ENCODE peak calls at places on chromosomes 5 and 9, in ten cellular contexts. One of them, this sample, is unnamed.

GRCh38 chr5:61182449-61182848 is 20.2 kb upstream of the SMIM15 start:
- DNase-seq in IMR-90: peak; percentile 4
- DNase-seq in psoas muscle: no peak
- DNase-seq in mesenchymal stem cell: peak; percentile 48
- DNase-seq in effector memory CD4-positive, alpha-beta T cell: no peak
- DNase-seq in adrenal gland: no peak
- DNase-seq in sigmoid colon: no peak
- DNase-seq in heart left ventricle: no peak
- DNase-seq in stomach: no peak
- DNase-seq in HCT116: no peak
- DNase-seq in this sample: no peak

GRCh38 chr5:9715891-9716335 is 85.8 kb upstream of the TAS2R1 start:
- DNase-seq in effector memory CD4-positive, alpha-beta T cell: no peak
- DNase-seq in mesenchymal stem cell: peak; percentile 75
- DNase-seq in sigmoid colon: no peak
- DNase-seq in adrenal gland: no peak
- DNase-seq in stomach: no peak
- DNase-seq in HCT116: no peak
- DNase-seq in IMR-90: peak; percentile 86
- DNase-seq in heart left ventricle: no peak
- DNase-seq in psoas muscle: no peak
- DNase-seq in this sample: no peak

GRCh38 chr5:94024101-94024500 is 282.7 kb upstream of the POU5F2 start:
- DNase-seq in IMR-90: peak; percentile 25
- DNase-seq in sigmoid colon: no peak
- DNase-seq in effector memory CD4-positive, alpha-beta T cell: no peak
- DNase-seq in HCT116: no peak
- DNase-seq in heart left ventricle: no peak
- DNase-seq in stomach: no peak
- DNase-seq in psoas muscle: no peak
- DNase-seq in mesenchymal stem cell: no peak
- DNase-seq in adrenal gland: no peak
- DNase-seq in this sample: no peak

GRCh38 chr5:132883261-132883834 is 9.9 kb downstream of the LEAP2 start:
- DNase-seq in sigmoid colon: peak; percentile 74
- DNase-seq in effector memory CD4-positive, alpha-beta T cell: peak; percentile 4
- DNase-seq in HCT116: peak; percentile 52
- DNase-seq in IMR-90: peak; percentile 74
- DNase-seq in stomach: peak; percentile 55
- DNase-seq in psoas muscle: no peak
- DNase-seq in heart left ventricle: peak; percentile 42
- DNase-seq in adrenal gland: peak; percentile 40
- DNase-seq in mesenchymal stem cell: peak; percentile 82
- DNase-seq in this sample: peak; percentile 48

GRCh38 chr5:150175536-150175935 is 9.0 kb downstream of the CDX1 start:
- DNase-seq in IMR-90: peak; percentile 25
- DNase-seq in HCT116: peak; percentile 19
- DNase-seq in mesenchymal stem cell: peak; percentile 52
- DNase-seq in heart left ventricle: no peak
- DNase-seq in stomach: no peak
- DNase-seq in sigmoid colon: no peak
- DNase-seq in effector memory CD4-positive, alpha-beta T cell: no peak
- DNase-seq in psoas muscle: no peak
- DNase-seq in adrenal gland: no peak
- DNase-seq in this sample: peak; percentile 68

GRCh38 chr5:121031487-121031886 is 567.4 kb downstream of the PRR16 start:
- DNase-seq in adrenal gland: no peak
- DNase-seq in HCT116: no peak
- DNase-seq in psoas muscle: no peak
- DNase-seq in heart left ventricle: no peak
- DNase-seq in effector memory CD4-positive, alpha-beta T cell: no peak
- DNase-seq in mesenchymal stem cell: no peak
- DNase-seq in IMR-90: no peak
- DNase-seq in stomach: no peak
- DNase-seq in sigmoid colon: no peak
- DNase-seq in this sample: no peak

GRCh38 chr5:169637085-169637855 is at the start of gene DOCK2:
- DNase-seq in HCT116: no peak
- DNase-seq in effector memory CD4-positive, alpha-beta T cell: peak; percentile 28
- DNase-seq in IMR-90: no peak
- DNase-seq in stomach: peak; percentile 58
- DNase-seq in sigmoid colon: peak; percentile 77
- DNase-seq in adrenal gland: peak; percentile 35
- DNase-seq in mesenchymal stem cell: no peak
- DNase-seq in heart left ventricle: peak; percentile 70
- DNase-seq in psoas muscle: peak; percentile 53
- DNase-seq in this sample: no peak

GRCh38 chr5:142621227-142621626 is 64.7 kb downstream of the FGF1 start:
- DNase-seq in adrenal gland: no peak
- DNase-seq in sigmoid colon: no peak
- DNase-seq in IMR-90: peak; percentile 87
- DNase-seq in HCT116: no peak
- DNase-seq in heart left ventricle: no peak
- DNase-seq in mesenchymal stem cell: peak; percentile 43
- DNase-seq in psoas muscle: no peak
- DNase-seq in effector memory CD4-positive, alpha-beta T cell: no peak
- DNase-seq in stomach: no peak
- DNase-seq in this sample: no peak

GRCh38 chr9:15433661-15434060 is 11.0 kb downstream of the SNAPC3 start:
- DNase-seq in sigmoid colon: no peak
- DNase-seq in heart left ventricle: no peak
- DNase-seq in stomach: no peak
- DNase-seq in HCT116: no peak
- DNase-seq in psoas muscle: no peak
- DNase-seq in mesenchymal stem cell: no peak
- DNase-seq in IMR-90: no peak
- DNase-seq in adrenal gland: no peak
- DNase-seq in effector memory CD4-positive, alpha-beta T cell: no peak
- DNase-seq in this sample: no peak

GRCh38 chr5:1193591-1193985 is 7.8 kb upstream of the SLC6A19 start:
- DNase-seq in psoas muscle: peak; percentile 7
- DNase-seq in heart left ventricle: peak; percentile 20
- DNase-seq in adrenal gland: no peak
- DNase-seq in mesenchymal stem cell: no peak
- DNase-seq in sigmoid colon: no peak
- DNase-seq in effector memory CD4-positive, alpha-beta T cell: no peak
- DNase-seq in IMR-90: no peak
- DNase-seq in stomach: no peak
- DNase-seq in HCT116: no peak
- DNase-seq in this sample: no peak

GRCh38 chr5:138095100-138095907 is 11.5 kb downstream of the WNT8A start:
- DNase-seq in sigmoid colon: no peak
- DNase-seq in effector memory CD4-positive, alpha-beta T cell: no peak
- DNase-seq in mesenchymal stem cell: no peak
- DNase-seq in stomach: no peak
- DNase-seq in adrenal gland: no peak
- DNase-seq in HCT116: no peak
- DNase-seq in heart left ventricle: no peak
- DNase-seq in psoas muscle: no peak
- DNase-seq in IMR-90: no peak
- DNase-seq in this sample: no peak

GRCh38 chr9:112755059-112755458 is 4.5 kb downstream of the SNX30 start:
- DNase-seq in IMR-90: peak; percentile 31
- DNase-seq in sigmoid colon: no peak
- DNase-seq in adrenal gland: no peak
- DNase-seq in mesenchymal stem cell: no peak
- DNase-seq in effector memory CD4-positive, alpha-beta T cell: no peak
- DNase-seq in HCT116: no peak
- DNase-seq in psoas muscle: no peak
- DNase-seq in stomach: no peak
- DNase-seq in heart left ventricle: no peak
- DNase-seq in this sample: no peak

GRCh38 chr5:135031146-135031812 is 2.7 kb downstream of the PITX1 start:
- DNase-seq in adrenal gland: no peak
- DNase-seq in IMR-90: peak; percentile 18
- DNase-seq in heart left ventricle: no peak
- DNase-seq in mesenchymal stem cell: peak; percentile 65
- DNase-seq in HCT116: no peak
- DNase-seq in effector memory CD4-positive, alpha-beta T cell: no peak
- DNase-seq in sigmoid colon: peak; percentile 65
- DNase-seq in psoas muscle: no peak
- DNase-seq in stomach: no peak
- DNase-seq in this sample: no peak

GRCh38 chr5:79229357-79230174 is 6.4 kb upstream of the JMY start:
- DNase-seq in mesenchymal stem cell: no peak
- DNase-seq in psoas muscle: no peak
- DNase-seq in stomach: no peak
- DNase-seq in adrenal gland: no peak
- DNase-seq in IMR-90: peak; percentile 81
- DNase-seq in effector memory CD4-positive, alpha-beta T cell: peak; percentile 11
- DNase-seq in HCT116: no peak
- DNase-seq in heart left ventricle: no peak
- DNase-seq in sigmoid colon: no peak
- DNase-seq in this sample: no peak

GRCh38 chr9:127520941-127521918 is 69.9 kb downstream of the LRSAM1 start:
- DNase-seq in adrenal gland: no peak
- DNase-seq in effector memory CD4-positive, alpha-beta T cell: no peak
- DNase-seq in sigmoid colon: no peak
- DNase-seq in mesenchymal stem cell: peak; percentile 95
- DNase-seq in psoas muscle: no peak
- DNase-seq in heart left ventricle: peak; percentile 61
- DNase-seq in stomach: no peak
- DNase-seq in IMR-90: peak; percentile 83
- DNase-seq in HCT116: no peak
- DNase-seq in this sample: peak; percentile 83
- H3K4me1 ChIP-seq in adrenal gland: peaks cover 42% of the 10 kb centered on the region
- H3K4me1 ChIP-seq in effector memory CD4-positive, alpha-beta T cell: no peaks in the 10 kb centered on the region
- H3K4me1 ChIP-seq in sigmoid colon: no peaks in the 10 kb centered on the region
- H3K4me1 ChIP-seq in mesenchymal stem cell: peaks cover 68% of the 10 kb centered on the region
- H3K4me1 ChIP-seq in psoas muscle: peaks cover 10% of the 10 kb centered on the region
- H3K4me1 ChIP-seq in heart left ventricle: peaks cover 45% of the 10 kb centered on the region
- H3K4me1 ChIP-seq in stomach: peaks cover 29% of the 10 kb centered on the region
- H3K4me1 ChIP-seq in IMR-90: peaks cover 48% of the 10 kb centered on the region
- H3K4me1 ChIP-seq in HCT116: peaks cover 18% of the 10 kb centered on the region
- H3K4me1 ChIP-seq in this sample: peaks cover 54% of the 10 kb centered on the region

DNA sequence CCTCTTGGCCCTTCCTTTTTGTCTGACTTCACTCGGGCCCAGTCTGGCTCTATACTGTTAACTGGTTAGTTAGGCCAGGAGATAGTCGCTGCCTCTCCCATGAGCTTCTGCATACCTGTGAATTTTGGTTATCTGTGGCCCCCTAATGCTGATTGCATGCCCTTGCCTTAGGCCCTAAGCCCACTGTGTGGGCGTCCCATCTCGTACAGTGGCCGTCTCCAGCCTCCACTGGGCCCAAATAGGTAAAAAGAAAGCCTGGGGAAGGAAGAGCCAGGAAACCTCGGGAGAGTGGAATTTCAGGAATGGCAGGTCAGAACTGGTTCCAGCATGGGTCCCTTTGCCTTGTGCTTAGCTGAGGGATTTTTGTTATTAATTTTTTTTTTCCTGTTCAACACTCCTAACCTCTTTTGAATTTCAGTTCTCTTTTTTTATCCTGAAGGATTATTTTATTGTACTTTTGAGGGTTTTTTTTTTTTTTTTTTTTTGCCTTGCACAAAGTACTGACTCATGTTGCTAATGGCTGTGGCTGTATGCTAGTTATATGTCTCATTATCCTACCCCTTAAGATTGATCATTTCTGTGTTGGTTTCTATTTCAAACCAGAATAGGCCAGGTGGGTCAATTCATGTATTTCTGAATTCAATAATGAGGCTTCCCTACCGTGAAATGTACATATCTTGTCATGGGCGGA is 3.4 kb downstream of the PRRC2B start:
- DNase-seq in effector memory CD4-positive, alpha-beta T cell: no peak
- DNase-seq in heart left ventricle: no peak
- DNase-seq in IMR-90: peak; percentile 48
- DNase-seq in stomach: peak; percentile 47
- DNase-seq in adrenal gland: no peak
- DNase-seq in mesenchymal stem cell: peak; percentile 48
- DNase-seq in sigmoid colon: no peak
- DNase-seq in psoas muscle: no peak
- DNase-seq in HCT116: no peak
- DNase-seq in this sample: no peak
- H3K4me3 ChIP-seq in effector memory CD4-positive, alpha-beta T cell: peak overlapping the region; percentile 4
- H3K4me3 ChIP-seq in heart left ventricle: peak overlapping the region; percentile 93
- H3K4me3 ChIP-seq in IMR-90: peak overlapping the region; percentile 8
- H3K4me3 ChIP-seq in stomach: peak overlapping the region; percentile 68
- H3K4me3 ChIP-seq in adrenal gland: no peak overlapping the region
- H3K4me3 ChIP-seq in mesenchymal stem cell: peak overlapping the region; percentile 48
- H3K4me3 ChIP-seq in sigmoid colon: no peak overlapping the region
- H3K4me3 ChIP-seq in psoas muscle: peak overlapping the region; percentile 76
- H3K4me3 ChIP-seq in HCT116: peak overlapping the region; percentile 13
- H3K4me3 ChIP-seq in this sample: peak overlapping the region; percentile 10

GRCh38 chr9:522658-523057 is 308.0 kb downstream of the DOCK8 start:
- DNase-seq in stomach: no peak
- DNase-seq in HCT116: no peak
- DNase-seq in sigmoid colon: no peak
- DNase-seq in IMR-90: no peak
- DNase-seq in adrenal gland: no peak
- DNase-seq in heart left ventricle: peak; percentile 68
- DNase-seq in mesenchymal stem cell: no peak
- DNase-seq in psoas muscle: no peak
- DNase-seq in effector memory CD4-positive, alpha-beta T cell: no peak
- DNase-seq in this sample: no peak
- H3K9me3 ChIP-seq in stomach: no peaks in the 10 kb centered on the region
- H3K9me3 ChIP-seq in HCT116: no peaks in the 10 kb centered on the region
- H3K9me3 ChIP-seq in sigmoid colon: no peaks in the 10 kb centered on the region
- H3K9me3 ChIP-seq in IMR-90: no peaks in the 10 kb centered on the region
- H3K9me3 ChIP-seq in adrenal gland: no peaks in the 10 kb centered on the region
- H3K9me3 ChIP-seq in heart left ventricle: no peaks in the 10 kb centered on the region
- H3K9me3 ChIP-seq in mesenchymal stem cell: no peaks in the 10 kb centered on the region
- H3K9me3 ChIP-seq in psoas muscle: no peaks in the 10 kb centered on the region
- H3K9me3 ChIP-seq in effector memory CD4-positive, alpha-beta T cell: no peaks in the 10 kb centered on the region
- H3K9me3 ChIP-seq in this sample: no peaks in the 10 kb centered on the region

GRCh38 chr9:91191443-91192378 is 170.0 kb downstream of the AUH start:
- DNase-seq in adrenal gland: no peak
- DNase-seq in effector memory CD4-positive, alpha-beta T cell: no peak
- DNase-seq in mesenchymal stem cell: no peak
- DNase-seq in IMR-90: no peak
- DNase-seq in sigmoid colon: no peak
- DNase-seq in HCT116: no peak
- DNase-seq in psoas muscle: no peak
- DNase-seq in stomach: no peak
- DNase-seq in heart left ventricle: no peak
- DNase-seq in this sample: peak; percentile 66

GRCh38 chr9:91192785-91193657 is 168.7 kb downstream of the AUH start:
- DNase-seq in HCT116: peak; percentile 97
- DNase-seq in effector memory CD4-positive, alpha-beta T cell: peak; percentile 19
- DNase-seq in adrenal gland: peak; percentile 88
- DNase-seq in stomach: peak; percentile 74
- DNase-seq in psoas muscle: peak; percentile 89
- DNase-seq in mesenchymal stem cell: peak; percentile 100
- DNase-seq in IMR-90: peak; percentile 100
- DNase-seq in sigmoid colon: peak; percentile 96
- DNase-seq in heart left ventricle: peak; percentile 95
- DNase-seq in this sample: peak; percentile 92

GRCh38 chr9:91190062-91190461 is 171.7 kb downstream of the AUH start:
- DNase-seq in effector memory CD4-positive, alpha-beta T cell: no peak
- DNase-seq in adrenal gland: no peak
- DNase-seq in mesenchymal stem cell: no peak
- DNase-seq in stomach: no peak
- DNase-seq in IMR-90: no peak
- DNase-seq in heart left ventricle: no peak
- DNase-seq in sigmoid colon: no peak
- DNase-seq in HCT116: no peak
- DNase-seq in psoas muscle: no peak
- DNase-seq in this sample: no peak

GRCh38 chr9:91193658-91194391 is 167.9 kb downstream of the AUH start:
- DNase-seq in psoas muscle: peak; percentile 90
- DNase-seq in HCT116: peak; percentile 64
- DNase-seq in heart left ventricle: peak; percentile 90
- DNase-seq in sigmoid colon: peak; percentile 94
- DNase-seq in stomach: peak; percentile 93
- DNase-seq in mesenchymal stem cell: peak; percentile 96
- DNase-seq in IMR-90: peak; percentile 96
- DNase-seq in effector memory CD4-positive, alpha-beta T cell: peak; percentile 14
- DNase-seq in adrenal gland: peak; percentile 85
- DNase-seq in this sample: peak; percentile 77

GRCh38 chr9:91192379-91192775 is 169.3 kb downstream of the AUH start:
- DNase-seq in adrenal gland: no peak
- DNase-seq in HCT116: no peak
- DNase-seq in stomach: no peak
- DNase-seq in mesenchymal stem cell: peak; percentile 69
- DNase-seq in effector memory CD4-positive, alpha-beta T cell: no peak
- DNase-seq in IMR-90: peak; percentile 42
- DNase-seq in psoas muscle: no peak
- DNase-seq in heart left ventricle: no peak
- DNase-seq in sigmoid colon: no peak
- DNase-seq in this sample: no peak
- H3K4me1 ChIP-seq in adrenal gland: peaks cover 48% of the 10 kb centered on the region
- H3K4me1 ChIP-seq in HCT116: peaks cover 75% of the 10 kb centered on the region
- H3K4me1 ChIP-seq in stomach: peaks cover 37% of the 10 kb centered on the region
- H3K4me1 ChIP-seq in mesenchymal stem cell: peaks cover 34% of the 10 kb centered on the region
- H3K4me1 ChIP-seq in effector memory CD4-positive, alpha-beta T cell: peaks cover 11% of the 10 kb centered on the region
- H3K4me1 ChIP-seq in IMR-90: peaks cover 38% of the 10 kb centered on the region
- H3K4me1 ChIP-seq in psoas muscle: peaks cover 41% of the 10 kb centered on the region
- H3K4me1 ChIP-seq in heart left ventricle: peaks cover 41% of the 10 kb centered on the region
- H3K4me1 ChIP-seq in sigmoid colon: no peaks in the 10 kb centered on the region
- H3K4me1 ChIP-seq in this sample: peaks cover 18% of the 10 kb centered on the region

This sample was measured in SJCRH30.